ENCODE peak calls at places on chromosomes 12 and 14, in ten cellular contexts. A is GM23338, B is IMR-90, X is body of pancreas, D is upper lobe of right lung, O is SK-N-SH, G is OCI-LY7, E is neural progenitor cell, J is psoas muscle, F is breast epithelium. Q is an unnamed sample. For H3K4me1, the result is how much of the 10 kb centered on the place peaks cover.

GRCh38 chr12:62767506-62767905 is 167.4 kb downstream of the PPM1H start:
- DNase-seq in A (no peak), B (peak), X (no peak), D (no peak), O (no peak), G (no peak), E (no peak), J (no peak), F (no peak), Q (peak)

GRCh38 chr14:91303924-91304229 is 59.4 kb upstream of the GPR68 start:
- DNase-seq in A (no peak), B (no peak), X (no peak), D (no peak), O (no peak), G (no peak), E (no peak), J (no peak), F (no peak), Q (no peak)

GRCh38 chr14:72710212-72710611 is 183.7 kb downstream of the DPF3 start:
- DNase-seq in A (no peak), B (peak), X (no peak), D (no peak), O (no peak), G (no peak), E (no peak), J (no peak), F (no peak), Q (no peak)

GRCh38 chr12:67541625-67541991 is 106.9 kb upstream of the DYRK2 start:
- DNase-seq in A (no peak), B (no peak), X (no peak), D (no peak), O (no peak), G (no peak), E (no peak), J (no peak), F (no peak), Q (no peak)

GRCh38 chr14:80565001-80565400 is 353.7 kb upstream of the DIO2 start:
- DNase-seq in A (no peak), B (no peak), X (no peak), D (no peak), O (no peak), G (no peak), E (no peak), J (no peak), F (no peak), Q (no peak)

GRCh38 chr14:23076785-23077408 is 18.0 kb downstream of the ACIN1 start:
- DNase-seq in A (peak), B (peak), X (no peak), D (no peak), O (peak), G (peak), E (peak), J (no peak), F (no peak), Q (no peak)

GRCh38 chr12:53791735-53792326 is 40.1 kb upstream of the CISTR start:
- DNase-seq in A (peak), B (no peak), X (peak), D (no peak), O (no peak), G (peak), E (peak), J (no peak), F (no peak), Q (peak)

GRCh38 chr12:9673404-9674225 is 4.1 kb downstream of the CLEC2D start:
- DNase-seq in A (peak), B (peak), X (peak), D (peak), O (peak), G (peak), E (no peak), J (peak), F (no peak), Q (peak)

GRCh38 chr14:41037388-41037787 is 569.3 kb upstream of the LRFN5 start:
- DNase-seq in A (no peak), B (no peak), X (no peak), D (no peak), O (no peak), G (no peak), E (no peak), J (no peak), F (no peak), Q (no peak)

GRCh38 chr14:20680843-20681347 is 3.5 kb upstream of the RNASE4 start:
- DNase-seq in A (no peak), B (no peak), X (peak), D (no peak), O (no peak), G (no peak), E (no peak), J (no peak), F (no peak), Q (no peak)

GRCh38 chr12:83261998-83262397 is 575.3 kb downstream of the TMTC2 start:
- DNase-seq in A (peak), B (no peak), X (no peak), D (no peak), O (no peak), G (no peak), E (no peak), J (no peak), F (no peak), Q (peak)

GRCh38 chr14:35159742-35160409 is 37.5 kb downstream of the PRORP start:
- DNase-seq in A (no peak), B (peak), X (no peak), D (no peak), O (no peak), G (no peak), E (no peak), J (no peak), F (no peak), Q (peak)

GRCh38 chr14:59919582-59920377 is at the start of gene LRRC9:
- DNase-seq in A (peak), B (no peak), X (peak), D (peak), O (peak), G (peak), E (peak), J (peak), F (no peak), Q (peak)

GRCh38 chr14:70281938-70282337 is 77.5 kb downstream of the COX16 start:
- DNase-seq in A (peak), B (no peak), X (no peak), D (no peak), O (no peak), G (no peak), E (peak), J (no peak), F (no peak), Q (no peak)

GRCh38 chr14:65834051-65834450 is 421.5 kb downstream of the FUT8 start:
- DNase-seq in A (no peak), B (no peak), X (no peak), D (no peak), O (no peak), G (no peak), E (no peak), J (no peak), F (no peak), Q (no peak)

GRCh38 chr14:61525293-61526011 is 169.9 kb upstream of the HIF1A start:
- DNase-seq in A (no peak), B (peak), X (peak), D (peak), O (no peak), G (no peak), E (no peak), J (peak), F (peak), Q (no peak)

GRCh38 chr12:19338405-19338804 is 100.9 kb upstream of the AEBP2 start:
- DNase-seq in A (no peak), B (peak), X (no peak), D (no peak), O (no peak), G (no peak), E (no peak), J (no peak), F (no peak), Q (no peak)

GRCh38 chr12:77946541-77947021 is 115.9 kb downstream of the NAV3 start:
- DNase-seq in A (no peak), B (peak), X (no peak), D (no peak), O (no peak), G (no peak), E (no peak), J (no peak), F (no peak), Q (no peak)

GRCh38 chr14:98167702-98168101 is 1104.3 kb downstream of the BCL11B start:
- DNase-seq in A (no peak), B (no peak), X (no peak), D (no peak), O (no peak), G (no peak), E (no peak), J (no peak), F (no peak), Q (no peak)

GRCh38 chr12:107832441-107832840 is 57.9 kb downstream of the ASCL4 start:
- DNase-seq in A (no peak), B (no peak), X (no peak), D (no peak), O (no peak), G (no peak), E (no peak), J (no peak), F (no peak), Q (no peak)

GRCh38 chr12:6420364-6420763 is 24.4 kb upstream of the CD27 start:
- DNase-seq in A (no peak), B (no peak), X (no peak), D (no peak), O (no peak), G (no peak), E (no peak), J (no peak), F (no peak), Q (no peak)

GRCh38 chr12:116924558-116925453 is 14.1 kb downstream of the FBXW8 start:
- DNase-seq in A (no peak), B (peak), X (peak), D (no peak), O (no peak), G (peak), E (no peak), J (peak), F (peak), Q (no peak)

GRCh38 chr14:68785817-68786490 is 6.9 kb downstream of the ZFP36L1 start:
- DNase-seq in A (peak), B (no peak), X (peak), D (no peak), O (no peak), G (no peak), E (no peak), J (no peak), F (peak), Q (no peak)

GRCh38 chr12:31682136-31682962 is 22.9 kb downstream of the ETFBKMT start:
- DNase-seq in A (peak), B (peak), X (peak), D (no peak), O (peak), G (peak), E (peak), J (no peak), F (peak), Q (peak)

GRCh38 chr14:103185051-103186027 is 62.1 kb downstream of the TNFAIP2 start:
- DNase-seq in A (peak), B (peak), X (no peak), D (peak), O (peak), G (peak), E (peak), J (no peak), F (no peak), Q (peak)

GRCh38 chr14:103186241-103186835 is 63.1 kb downstream of the TNFAIP2 start:
- DNase-seq in A (no peak), B (no peak), X (no peak), D (peak), O (peak), G (no peak), E (peak), J (no peak), F (no peak), Q (no peak)

GRCh38 chr14:103187911-103188310 is 64.7 kb downstream of the TNFAIP2 start:
- DNase-seq in A (no peak), B (no peak), X (no peak), D (no peak), O (no peak), G (no peak), E (no peak), J (no peak), F (no peak), Q (no peak)

GRCh38 chr14:103188691-103189480 is 65.6 kb downstream of the TNFAIP2 start:
- DNase-seq in A (peak), B (no peak), X (no peak), D (peak), O (peak), G (no peak), E (peak), J (peak), F (no peak), Q (peak)

DNA sequence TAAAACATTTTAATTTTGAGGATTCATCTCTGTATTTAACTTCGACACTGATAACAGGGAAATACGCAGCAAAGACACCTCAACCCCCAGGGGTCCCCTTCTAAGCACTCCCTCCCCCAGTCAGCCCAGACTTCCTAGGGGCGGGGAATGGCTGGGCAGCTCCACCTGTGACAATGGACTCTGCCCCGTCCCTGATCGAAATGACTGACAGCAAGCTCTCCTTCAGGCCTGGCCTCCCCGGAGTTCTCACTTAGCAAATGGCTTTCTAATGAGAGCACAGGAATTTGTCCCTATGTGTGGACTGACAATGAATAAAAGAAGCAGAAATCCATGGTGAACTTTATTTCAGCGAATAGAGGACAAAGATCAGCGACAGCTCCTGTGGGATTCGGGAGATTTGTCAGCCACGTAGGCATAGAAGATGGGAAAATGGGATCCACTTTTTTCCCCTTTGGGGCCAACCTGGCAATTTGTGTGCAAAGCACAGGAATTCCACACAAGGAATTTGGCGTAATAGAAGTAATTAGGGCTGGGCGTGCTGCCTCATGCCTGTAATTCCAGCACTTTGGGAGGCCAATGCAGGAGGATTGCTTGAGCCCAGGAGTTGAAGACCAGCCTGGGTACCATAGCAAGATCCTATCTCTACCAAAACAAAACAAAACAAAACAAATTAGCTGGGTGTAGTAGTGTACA is 63.8 kb downstream of the TNFAIP2 start:
- DNase-seq in A (peak), B (no peak), X (no peak), D (peak), O (no peak), G (no peak), E (peak), J (no peak), F (no peak), Q (no peak)
- H3K4me3 ChIP-seq in A (no peak), B (no peak), X (no peak), D (no peak), O (no peak), G (no peak), E (no peak), J (no peak), F (no peak), Q (no peak)

DNA sequence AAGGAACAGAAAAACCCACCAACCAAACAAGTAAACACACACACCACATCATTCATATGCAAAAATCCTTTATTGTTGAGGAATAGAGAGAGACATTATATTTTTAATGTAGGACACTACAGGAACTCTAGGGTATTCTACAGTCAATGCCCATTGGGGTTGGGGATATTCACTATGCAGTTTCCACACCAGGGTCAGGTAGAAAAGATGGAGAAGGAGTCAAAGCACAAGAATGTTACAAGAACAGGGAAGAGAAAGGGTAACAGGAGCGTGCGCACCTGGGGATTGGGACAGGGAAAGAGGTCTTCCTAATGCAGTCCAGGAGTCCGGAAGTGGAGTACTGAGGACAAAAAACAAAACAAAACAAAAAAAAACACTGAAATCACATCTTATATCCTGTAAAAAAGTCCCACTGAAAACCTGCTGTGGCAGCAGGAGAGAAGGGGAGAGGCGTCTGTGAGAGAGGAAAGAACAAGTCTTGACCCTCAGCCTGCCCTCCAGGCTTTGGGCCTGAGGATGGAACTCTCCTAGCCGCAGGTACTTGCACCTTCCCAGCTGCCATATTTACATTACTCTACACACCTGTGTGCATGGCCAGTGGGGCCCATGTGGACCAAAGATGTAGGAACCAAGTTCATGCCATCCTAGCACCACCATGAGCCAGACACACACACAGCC is 3.7 kb upstream of the ZBTB39 start:
- DNase-seq in A (peak), B (no peak), X (no peak), D (no peak), O (no peak), G (no peak), E (no peak), J (no peak), F (no peak), Q (no peak)
- H3K4me1 ChIP-seq in A (under half), B (under half), X (under half), D (under half), O (under half), G (under half), E (under half), J (under half), F (under half), Q (under half)

DNA sequence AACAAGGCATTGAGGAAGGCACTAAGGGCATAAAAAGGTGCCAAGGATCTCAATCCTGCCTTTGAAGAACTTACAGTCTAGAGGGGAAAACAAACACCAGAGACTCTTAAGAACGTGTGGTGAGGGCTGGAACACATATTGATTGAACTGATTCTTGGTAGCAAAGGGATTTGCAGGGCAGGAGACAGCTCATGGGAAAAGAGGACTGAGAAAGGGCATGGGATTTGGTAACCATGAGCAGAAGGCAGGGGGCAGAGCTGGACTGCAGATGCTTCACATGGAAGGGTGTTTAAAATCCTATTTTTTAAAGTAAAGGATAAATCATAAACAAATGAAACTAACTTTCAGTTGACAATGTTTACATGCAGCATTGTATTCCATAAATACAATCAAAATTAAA is 203.1 kb downstream of the ITPR2 start:
- DNase-seq in A (no peak), B (peak), X (no peak), D (no peak), O (no peak), G (no peak), E (peak), J (no peak), F (no peak), Q (peak)
- TF ChIP-seq CTCF in A (peak), B (peak), X (no peak), D (peak), O (peak), G (no peak), E (peak), J (peak), F (no peak), Q (peak)

GRCh38 chr12:131867891-131868675 is 26.3 kb upstream of the ULK1 start:
- DNase-seq in A (no peak), B (no peak), X (no peak), D (no peak), O (peak), G (no peak), E (no peak), J (no peak), F (no peak), Q (no peak)
- H3K4me3 ChIP-seq in A (no peak), B (no peak), X (no peak), D (no peak), O (no peak), G (no peak), E (no peak), J (no peak), F (no peak), Q (no peak)

GRCh38 chr12:89777685-89778379 is 69.2 kb upstream of the ATP2B1 start:
- DNase-seq in A (no peak), B (no peak), X (no peak), D (no peak), O (peak), G (no peak), E (no peak), J (no peak), F (no peak), Q (no peak)
- H3K4me1 ChIP-seq in A (under half), B (under half), X (under half), D (under half), O (under half), G (under half), E (under half), J (under half), F (under half), Q (under half)

DNA sequence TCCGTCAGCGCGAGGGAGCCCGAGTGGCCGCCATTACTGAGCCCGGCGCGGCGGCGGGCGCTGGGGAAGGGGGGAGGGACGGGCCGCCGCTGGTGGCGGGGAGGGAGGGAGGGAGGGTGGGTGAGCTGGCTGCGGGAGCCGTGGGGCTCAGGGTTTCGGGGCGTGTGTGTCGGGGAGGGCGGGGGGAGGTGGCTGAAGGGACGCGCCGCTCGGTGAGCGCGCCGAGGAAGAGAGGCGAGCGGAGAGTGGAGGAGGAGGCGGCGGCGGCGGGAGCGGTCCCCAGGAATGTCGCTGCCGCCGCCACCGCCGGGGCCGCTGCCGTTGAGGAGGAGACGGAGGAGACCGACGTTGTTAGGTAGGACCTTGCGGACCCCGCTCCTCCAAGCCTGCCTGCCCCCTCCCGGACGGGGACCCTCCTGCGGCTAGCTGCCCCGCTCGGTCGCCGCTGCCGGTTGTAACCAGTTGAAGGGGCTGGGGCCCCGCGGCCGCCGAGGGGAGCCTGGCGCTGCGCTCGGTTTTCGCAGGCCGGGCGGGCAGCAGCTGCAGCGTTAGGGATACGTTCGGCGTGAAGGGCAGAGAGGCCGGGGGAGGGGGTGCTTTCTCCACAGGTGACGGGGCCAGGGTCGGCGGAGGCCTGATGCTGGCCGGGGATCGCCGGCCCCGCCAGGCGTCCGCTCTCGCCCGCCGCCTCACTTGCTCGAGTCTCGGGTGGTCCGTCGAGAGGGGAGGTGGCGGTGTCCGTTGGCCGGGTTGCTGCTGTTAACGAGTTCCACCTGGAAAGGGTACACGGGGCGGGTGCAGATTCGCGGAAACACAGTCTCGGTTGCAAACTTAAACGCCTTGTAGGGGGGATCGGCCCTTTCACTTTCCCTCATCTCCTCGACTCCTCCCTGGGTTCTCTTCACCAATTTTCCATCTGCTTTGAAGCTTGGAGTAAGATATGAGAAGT is at the start of gene ARHGAP5:
- DNase-seq in A (peak), B (peak), X (no peak), D (no peak), O (peak), G (peak), E (peak), J (no peak), F (peak), Q (peak)
- TF ChIP-seq CTCF in A (no peak), B (peak), X (no peak), D (peak), O (peak), G (no peak), E (peak), J (peak), F (peak), Q (no peak)

Q was measured in A673.